ENCODE peak calls at places on chromosome 7, in five cellular contexts. One of them, this sample, is unnamed.

GRCh38 chr7:37225255-37226012 is 223.2 kb downstream of the ELMO1 start:
- DNase-seq in brain microvascular endothelial cell: no peak
- DNase-seq in amygdala: no peak
- DNase-seq in astrocyte of the spinal cord: no peak
- DNase-seq in MV-4-11: no peak
- DNase-seq in this sample: no peak

GRCh38 chr7:20199015-20199737 is 18.0 kb downstream of the MACC1 start:
- DNase-seq in brain microvascular endothelial cell: peak
- DNase-seq in amygdala: no peak
- DNase-seq in astrocyte of the spinal cord: peak
- DNase-seq in MV-4-11: peak
- DNase-seq in this sample: no peak

GRCh38 chr7:52120908-52121307 is 804.3 kb upstream of the COBL start:
- DNase-seq in brain microvascular endothelial cell: no peak
- DNase-seq in amygdala: no peak
- DNase-seq in astrocyte of the spinal cord: no peak
- DNase-seq in MV-4-11: no peak
- DNase-seq in this sample: no peak

GRCh38 chr7:2471022-2471329 is 5.2 kb downstream of the GRIFIN start:
- DNase-seq in brain microvascular endothelial cell: peak
- DNase-seq in amygdala: no peak
- DNase-seq in astrocyte of the spinal cord: peak
- DNase-seq in MV-4-11: no peak
- DNase-seq in this sample: no peak

GRCh38 chr7:87218941-87219544 is 489 bp downstream of the TMEM243 start:
- DNase-seq in brain microvascular endothelial cell: no peak
- DNase-seq in amygdala: peak
- DNase-seq in astrocyte of the spinal cord: peak
- DNase-seq in MV-4-11: peak
- DNase-seq in this sample: peak

GRCh38 chr7:91771394-91771793 is 109.1 kb downstream of the MTERF1 start:
- DNase-seq in brain microvascular endothelial cell: no peak
- DNase-seq in amygdala: no peak
- DNase-seq in astrocyte of the spinal cord: no peak
- DNase-seq in MV-4-11: no peak
- DNase-seq in this sample: no peak

GRCh38 chr7:123673752-123674398 is 18.2 kb downstream of the LMOD2 start:
- DNase-seq in brain microvascular endothelial cell: no peak
- DNase-seq in amygdala: no peak
- DNase-seq in astrocyte of the spinal cord: no peak
- DNase-seq in MV-4-11: no peak
- DNase-seq in this sample: no peak

GRCh38 chr7:82021713-82022112 is 251.9 kb upstream of the HGF start:
- DNase-seq in brain microvascular endothelial cell: no peak
- DNase-seq in amygdala: no peak
- DNase-seq in astrocyte of the spinal cord: no peak
- DNase-seq in MV-4-11: no peak
- DNase-seq in this sample: no peak

GRCh38 chr7:131029002-131029401 is 295.0 kb upstream of the KLF14 start:
- DNase-seq in brain microvascular endothelial cell: no peak
- DNase-seq in amygdala: no peak
- DNase-seq in astrocyte of the spinal cord: no peak
- DNase-seq in MV-4-11: no peak
- DNase-seq in this sample: no peak

GRCh38 chr7:52669031-52669430 is 366.4 kb upstream of the POM121L12 start:
- DNase-seq in brain microvascular endothelial cell: no peak
- DNase-seq in amygdala: no peak
- DNase-seq in astrocyte of the spinal cord: no peak
- DNase-seq in MV-4-11: no peak
- DNase-seq in this sample: no peak

GRCh38 chr7:117312593-117312992 is 10.3 kb downstream of the WNT2 start:
- DNase-seq in brain microvascular endothelial cell: no peak
- DNase-seq in amygdala: no peak
- DNase-seq in astrocyte of the spinal cord: no peak
- DNase-seq in MV-4-11: no peak
- DNase-seq in this sample: no peak

GRCh38 chr7:131039355-131039762 is 288.3 kb upstream of the MKLN1 start:
- DNase-seq in brain microvascular endothelial cell: no peak
- DNase-seq in amygdala: no peak
- DNase-seq in astrocyte of the spinal cord: no peak
- DNase-seq in MV-4-11: no peak
- DNase-seq in this sample: no peak

GRCh38 chr7:108328174-108328651 is 128.0 kb downstream of the NRCAM start:
- DNase-seq in brain microvascular endothelial cell: no peak
- DNase-seq in amygdala: no peak
- DNase-seq in astrocyte of the spinal cord: no peak
- DNase-seq in MV-4-11: peak
- DNase-seq in this sample: no peak

GRCh38 chr7:69599879-69600764 is 1.8 kb downstream of the AUTS2 start:
- DNase-seq in brain microvascular endothelial cell: no peak
- DNase-seq in amygdala: no peak
- DNase-seq in astrocyte of the spinal cord: no peak
- DNase-seq in MV-4-11: no peak
- DNase-seq in this sample: no peak

GRCh38 chr7:113392421-113392820 is 274.1 kb upstream of the SMIM30 start:
- DNase-seq in brain microvascular endothelial cell: no peak
- DNase-seq in amygdala: no peak
- DNase-seq in astrocyte of the spinal cord: no peak
- DNase-seq in MV-4-11: no peak
- DNase-seq in this sample: no peak

GRCh38 chr7:18974803-18975202 is 142.6 kb downstream of the TWIST1 start:
- DNase-seq in brain microvascular endothelial cell: peak
- DNase-seq in amygdala: no peak
- DNase-seq in astrocyte of the spinal cord: peak
- DNase-seq in MV-4-11: no peak
- DNase-seq in this sample: no peak

GRCh38 chr7:93150200-93150835 is 2.1 kb upstream of the SAMD9L start:
- DNase-seq in brain microvascular endothelial cell: peak
- DNase-seq in amygdala: no peak
- DNase-seq in astrocyte of the spinal cord: peak
- DNase-seq in MV-4-11: peak
- DNase-seq in this sample: no peak

GRCh38 chr7:147432068-147432467 is 1158.5 kb upstream of the C7orf33 start:
- DNase-seq in brain microvascular endothelial cell: peak
- DNase-seq in amygdala: no peak
- DNase-seq in astrocyte of the spinal cord: peak
- DNase-seq in MV-4-11: no peak
- DNase-seq in this sample: no peak

GRCh38 chr7:125423444-125424155 is 494.0 kb upstream of the POT1 start:
- DNase-seq in brain microvascular endothelial cell: peak
- DNase-seq in amygdala: no peak
- DNase-seq in astrocyte of the spinal cord: peak
- DNase-seq in MV-4-11: peak
- DNase-seq in this sample: no peak

GRCh38 chr7:112995091-112995824 is 91.4 kb downstream of the GPR85 start:
- DNase-seq in brain microvascular endothelial cell: peak
- DNase-seq in amygdala: no peak
- DNase-seq in astrocyte of the spinal cord: peak
- DNase-seq in MV-4-11: no peak
- DNase-seq in this sample: no peak

This sample was measured in suprapubic skin.